ENCODE peak calls at places on chromosomes 13 and 19, in eight cellular contexts. L is cerebellum; C is lower leg skin; B is left ventricle myocardium superior; J is activated T-cell treated with anti-CD3 and anti-CD28 coated beads, Interleukin-2, amount 50 U/mL, for 72 hours; F is AG10803; P is neural progenitor cell; W is uterus. D is an unnamed sample.

GRCh38 chr13:25654332-25654731 is 282.6 kb downstream of the ATP8A2 start:
- DNase-seq in L (no peak), C (no peak), B (no peak), J (no peak), F (no peak), P (no peak), W (no peak), D (no peak)

GRCh38 chr13:40082644-40083043 is 427.2 kb downstream of the COG6 start:
- DNase-seq in L (no peak), C (peak; percentile 43), B (no peak), J (no peak), F (no peak), P (no peak), W (no peak), D (peak; percentile 92)

GRCh38 chr13:45587897-45588296 is 27.6 kb downstream of the ERICH6B start:
- DNase-seq in L (no peak), C (peak; percentile 32), B (no peak), J (no peak), F (no peak), P (no peak), W (no peak), D (no peak)

GRCh38 chr19:3492131-3492839 is 8.2 kb downstream of the DOHH start:
- DNase-seq in L (no peak), C (no peak), B (no peak), J (no peak), F (no peak), P (no peak), W (no peak), D (no peak)

GRCh38 chr19:16581145-16581970 is 9.1 kb upstream of the SLC35E1 start:
- DNase-seq in L (no peak), C (no peak), B (peak; percentile 56), J (no peak), F (no peak), P (no peak), W (no peak), D (no peak)

GRCh38 chr19:1874554-1875185 is 10.6 kb downstream of the ABHD17A start:
- DNase-seq in L (no peak), C (no peak), B (peak; percentile 19), J (peak; percentile 18), F (no peak), P (no peak), W (no peak), D (no peak)

GRCh38 chr13:62407871-62408270 is 992.2 kb upstream of the PCDH20 start:
- DNase-seq in L (no peak), C (no peak), B (no peak), J (no peak), F (no peak), P (no peak), W (no peak), D (no peak)

GRCh38 chr13:76637651-76638111 is 248.5 kb downstream of the KCTD12 start:
- DNase-seq in L (peak; percentile 72), C (no peak), B (no peak), J (no peak), F (peak; percentile 66), P (no peak), W (no peak), D (peak; percentile 12)

GRCh38 chr13:30371649-30372265 is 50.5 kb upstream of the UBE2L5 start:
- DNase-seq in L (no peak), C (peak; percentile 70), B (no peak), J (peak; percentile 75), F (peak; percentile 51), P (no peak), W (no peak), D (peak; percentile 58)

GRCh38 chr13:48156466-48156865 is 61.6 kb upstream of the MED4 start:
- DNase-seq in L (no peak), C (no peak), B (peak; percentile 35), J (peak; percentile 77), F (no peak), P (no peak), W (no peak), D (no peak)

GRCh38 chr19:10871711-10872550 is 578 bp downstream of the CARM1 start:
- DNase-seq in L (peak; percentile 39), C (peak; percentile 91), B (peak; percentile 71), J (peak; percentile 57), F (no peak), P (peak; percentile 74), W (peak; percentile 62), D (no peak)

GRCh38 chr19:30792561-30793505 is 420.6 kb downstream of the ZNF536 start:
- DNase-seq in L (no peak), C (peak; percentile 32), B (no peak), J (no peak), F (no peak), P (no peak), W (no peak), D (no peak)

GRCh38 chr19:49205114-49205513 is 47.5 kb downstream of the TRPM4 start:
- DNase-seq in L (no peak), C (no peak), B (no peak), J (no peak), F (no peak), P (no peak), W (no peak), D (no peak)

GRCh38 chr19:33171916-33172359 is 22.2 kb upstream of the LRP3 start:
- DNase-seq in L (no peak), C (no peak), B (no peak), J (no peak), F (peak; percentile 51), P (no peak), W (no peak), D (peak; percentile 47)

GRCh38 chr13:30638301-30638700 is 20.6 kb downstream of the USPL1 start:
- DNase-seq in L (no peak), C (no peak), B (no peak), J (no peak), F (no peak), P (no peak), W (no peak), D (no peak)

GRCh38 chr19:47146920-47147319 is 16.3 kb downstream of the SAE1 start:
- DNase-seq in L (no peak), C (no peak), B (no peak), J (no peak), F (no peak), P (no peak), W (no peak), D (no peak)

GRCh38 chr13:23449386-23450162 is 16.1 kb upstream of the SACS start:
- DNase-seq in L (no peak), C (no peak), B (no peak), J (no peak), F (no peak), P (peak; percentile 21), W (no peak), D (no peak)

GRCh38 chr13:27770809-27771208 is 21.5 kb upstream of the GSX1 start:
- DNase-seq in L (no peak), C (peak; percentile 43), B (no peak), J (peak; percentile 26), F (peak; percentile 12), P (peak; percentile 56), W (no peak), D (no peak)

GRCh38 chr19:28424662-28425430 is 788.1 kb downstream of the UQCRFS1 start:
- DNase-seq in L (no peak), C (no peak), B (no peak), J (no peak), F (no peak), P (no peak), W (peak; percentile 21), D (peak; percentile 71)